ENCODE peak calls at places on chromosomes 3 and 15, in seven cellular contexts. H is endothelial cell of umbilical vein, M is suprapubic skin, B is breast epithelium, D is stomach, Y is GM12892, W is HepG2. J is an unnamed sample.
A peak's percentile ranks its signal among the peaks of the same experiment; 100 is the strongest.

GRCh38 chr3:152922554-152922953 is 87.6 kb downstream of the P2RY1 start:
- DNase-seq in H (no peak), M (no peak), B (no peak), D (no peak), Y (no peak), W (no peak), J (no peak)

GRCh38 chr3:65955792-65956477 is 82.8 kb downstream of the MAGI1 start:
- DNase-seq in H (peak; percentile 46), M (no peak), B (no peak), D (no peak), Y (no peak), W (peak; percentile 93), J (no peak)

GRCh38 chr15:39265261-39265660 is 315.6 kb upstream of the THBS1 start:
- DNase-seq in H (no peak), M (no peak), B (no peak), D (no peak), Y (no peak), W (no peak), J (no peak)

GRCh38 chr3:16399473-16399872 is 114.0 kb downstream of the RFTN1 start:
- DNase-seq in H (no peak), M (no peak), B (no peak), D (no peak), Y (no peak), W (no peak), J (no peak)

GRCh38 chr3:102483556-102483955 is 48.7 kb downstream of the ZPLD1 start:
- DNase-seq in H (no peak), M (no peak), B (no peak), D (no peak), Y (no peak), W (no peak), J (no peak)

GRCh38 chr3:101998256-101998926 is 149.1 kb downstream of the NFKBIZ start:
- DNase-seq in H (peak; percentile 8), M (no peak), B (no peak), D (no peak), Y (no peak), W (no peak), J (no peak)

GRCh38 chr15:56776839-56777238 is 43.5 kb upstream of the ZNF280D start:
- DNase-seq in H (no peak), M (no peak), B (no peak), D (no peak), Y (no peak), W (no peak), J (no peak)

GRCh38 chr15:39154136-39154770 is 426.6 kb upstream of the THBS1 start:
- DNase-seq in H (no peak), M (no peak), B (no peak), D (no peak), Y (no peak), W (peak; percentile 27), J (no peak)

GRCh38 chr3:168155207-168155785 is 59.6 kb upstream of the GOLIM4 start:
- DNase-seq in H (no peak), M (no peak), B (no peak), D (no peak), Y (no peak), W (no peak), J (no peak)

GRCh38 chr15:56832125-56832524 is 86.3 kb upstream of the TCF12 start:
- DNase-seq in H (peak; percentile 8), M (no peak), B (peak; percentile 75), D (peak; percentile 76), Y (no peak), W (no peak), J (peak; percentile 93)

GRCh38 chr15:51866751-51867150 is 37.3 kb downstream of the TMOD3 start:
- DNase-seq in H (no peak), M (no peak), B (no peak), D (no peak), Y (no peak), W (no peak), J (no peak)

GRCh38 chr15:82928711-82929110 is 23.8 kb downstream of the HOMER2 start:
- DNase-seq in H (no peak), M (no peak), B (no peak), D (peak; percentile 0), Y (no peak), W (no peak), J (no peak)

GRCh38 chr15:45572627-45573026 is 14.6 kb upstream of the BLOC1S6 start:
- DNase-seq in H (no peak), M (no peak), B (no peak), D (no peak), Y (no peak), W (no peak), J (no peak)

GRCh38 chr3:63625161-63625560 is 27.3 kb upstream of the SNTN start:
- DNase-seq in H (peak; percentile 20), M (no peak), B (no peak), D (no peak), Y (no peak), W (no peak), J (no peak)

GRCh38 chr3:65963787-65964707 is 74.7 kb downstream of the MAGI1 start:
- DNase-seq in H (peak; percentile 94), M (no peak), B (no peak), D (no peak), Y (peak; percentile 27), W (peak; percentile 47), J (no peak)

GRCh38 chr3:27535809-27536392 is 51.7 kb upstream of the SLC4A7 start:
- DNase-seq in H (no peak), M (no peak), B (no peak), D (no peak), Y (no peak), W (no peak), J (no peak)

GRCh38 chr3:48417529-48418108 is 12.3 kb downstream of the PLXNB1 start:
- DNase-seq in H (no peak), M (no peak), B (no peak), D (no peak), Y (no peak), W (no peak), J (no peak)

GRCh38 chr3:74067296-74067695 is 442.6 kb upstream of the PDZRN3 start:
- DNase-seq in H (no peak), M (no peak), B (no peak), D (peak; percentile 35), Y (no peak), W (no peak), J (no peak)

GRCh38 chr3:17912011-17912760 is 169.8 kb upstream of the TBC1D5 start:
- DNase-seq in H (peak; percentile 10), M (no peak), B (no peak), D (no peak), Y (no peak), W (no peak), J (no peak)

GRCh38 chr3:178325330-178325729 is 210.9 kb upstream of the KCNMB2 start:
- DNase-seq in H (peak; percentile 76), M (no peak), B (no peak), D (no peak), Y (no peak), W (no peak), J (no peak)

GRCh38 chr15:57961919-57962318 is 103.6 kb downstream of the ALDH1A2 start:
- DNase-seq in H (no peak), M (no peak), B (no peak), D (no peak), Y (no peak), W (no peak), J (no peak)

GRCh38 chr15:98721166-98721565 is 72.8 kb downstream of the IGF1R start:
- DNase-seq in H (no peak), M (no peak), B (no peak), D (no peak), Y (no peak), W (no peak), J (no peak)

GRCh38 chr3:79052054-79052681 is 715.6 kb downstream of the ROBO1 start:
- DNase-seq in H (no peak), M (no peak), B (no peak), D (no peak), Y (no peak), W (peak; percentile 40), J (no peak)

GRCh38 chr3:22318325-22318724 is 567.3 kb upstream of the ZNF385D start:
- DNase-seq in H (no peak), M (no peak), B (no peak), D (no peak), Y (no peak), W (no peak), J (no peak)

GRCh38 chr3:128432898-128433629 is 33.6 kb downstream of the DNAJB8 start:
- DNase-seq in H (no peak), M (no peak), B (no peak), D (no peak), Y (no peak), W (no peak), J (no peak)

GRCh38 chr3:159077860-159078259 is 276.0 kb downstream of the MFSD1 start:
- DNase-seq in H (peak; percentile 94), M (no peak), B (no peak), D (no peak), Y (no peak), W (no peak), J (no peak)

GRCh38 chr3:14543446-14543845 is 3.3 kb upstream of the GRIP2 start:
- DNase-seq in H (no peak), M (no peak), B (no peak), D (no peak), Y (no peak), W (no peak), J (no peak)

DNA sequence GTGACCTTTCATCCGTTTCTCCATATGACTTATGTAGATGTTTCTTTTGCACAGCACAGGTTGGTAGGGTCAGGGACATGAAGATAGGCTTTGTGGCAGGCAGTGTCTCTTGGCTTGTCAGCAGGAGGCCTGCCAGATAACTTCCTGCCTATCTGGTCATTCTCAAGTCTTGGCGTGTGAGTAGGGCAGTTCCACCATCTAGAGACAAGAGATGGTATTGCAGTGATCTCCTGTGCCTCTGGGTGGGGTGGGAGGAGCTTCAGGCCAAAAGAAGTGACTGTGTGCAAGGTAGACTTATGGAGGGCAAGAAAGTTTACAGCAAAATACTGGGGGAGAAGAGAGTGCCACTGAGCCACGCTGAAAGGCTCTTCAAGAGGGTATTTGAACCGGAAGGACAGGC is 11.0 kb downstream of the TEX264 start:
- DNase-seq in H (peak; percentile 82), M (no peak), B (no peak), D (peak; percentile 56), Y (peak; percentile 83), W (peak; percentile 81), J (peak; percentile 83)
- TF ChIP-seq POLR2AphosphoS5 in H (no peak), M (no peak), B (no peak), D (peak; percentile 61), Y (no peak), W (no peak), J (peak; percentile 88)

GRCh38 chr3:194139085-194139976 is 3.4 kb downstream of the HES1 start:
- DNase-seq in H (peak; percentile 92), M (no peak), B (no peak), D (no peak), Y (no peak), W (peak; percentile 52), J (peak; percentile 83)
- TF ChIP-seq POLR2A in H (no peak), M (no peak), B (no peak), D (no peak), Y (no peak), W (no peak), J (no peak)

DNA sequence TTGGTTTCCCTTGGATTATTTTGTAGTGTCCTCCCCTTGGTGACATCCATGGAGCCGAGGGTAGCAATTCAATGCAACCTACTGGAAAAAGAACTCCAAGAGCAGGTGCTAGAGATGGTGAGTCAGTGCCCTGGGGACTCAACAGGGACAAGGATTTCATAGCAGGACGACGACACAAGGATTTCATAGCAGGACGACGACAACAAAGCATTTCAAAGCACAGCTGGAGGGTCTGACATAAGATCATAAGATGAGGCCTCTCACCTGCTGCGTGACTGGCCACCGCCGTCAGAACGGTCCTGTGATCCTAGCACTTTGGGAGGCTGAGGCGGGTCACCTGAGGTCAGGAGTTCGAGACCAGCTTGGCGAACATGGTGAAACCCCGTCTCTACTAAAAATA is 22.5 kb downstream of the NRROS start:
- DNase-seq in H (no peak), M (no peak), B (peak; percentile 20), D (no peak), Y (no peak), W (no peak), J (no peak)
- TF ChIP-seq POLR2AphosphoS5 in H (no peak), M (no peak), B (no peak), D (no peak), Y (no peak), W (no peak), J (no peak)

GRCh38 chr15:41024141-41024540 is 70.9 kb downstream of the CHAC1 start:
- DNase-seq in H (no peak), M (no peak), B (no peak), D (no peak), Y (no peak), W (no peak), J (no peak)
- TF ChIP-seq POLR2A in H (no peak), M (no peak), B (no peak), D (no peak), Y (no peak), W (no peak), J (no peak)

J was measured in sigmoid colon.